ENCODE peak calls at places on chromosome 18, in four cellular contexts. E is IMR-90, R is H9, I is H1. W is an unnamed sample.

GRCh38 chr18:34993289-34993688 is 47.9 kb upstream of the MAPRE2 start:
- DNase-seq in I (no peak), E (no peak), R (no peak), W (no peak)

GRCh38 chr18:2997429-2997828 is 15.5 kb downstream of the LPIN2 start:
- DNase-seq in R (no peak), I (no peak), E (no peak), W (no peak)

GRCh38 chr18:59821983-59822382 is 77.8 kb upstream of the PMAIP1 start:
- DNase-seq in I (no peak), E (peak), R (no peak), W (no peak)

GRCh38 chr18:35088931-35089330 is 47.7 kb downstream of the MAPRE2 start:
- DNase-seq in E (peak), I (no peak), R (no peak), W (no peak)

GRCh38 chr18:60861575-60861974 is 471.7 kb upstream of the CDH20 start:
- DNase-seq in E (no peak), I (no peak), R (no peak), W (no peak)

GRCh38 chr18:11946756-11947155 is 34.6 kb upstream of the IMPA2 start:
- DNase-seq in I (no peak), E (peak), R (no peak), W (peak)

GRCh38 chr18:62616331-62616805 is 93.5 kb downstream of the ZCCHC2 start:
- DNase-seq in I (no peak), R (no peak), E (no peak), W (no peak)

GRCh38 chr18:63207825-63208224 is 111.7 kb downstream of the BCL2 start:
- DNase-seq in I (no peak), R (no peak), E (no peak), W (no peak)

GRCh38 chr18:63534615-63535014 is 7.6 kb upstream of the SERPINB12 start:
- DNase-seq in I (no peak), R (no peak), E (no peak), W (no peak)

GRCh38 chr18:4074647-4075046 is 380.5 kb downstream of the DLGAP1 start:
- DNase-seq in R (no peak), E (peak), I (no peak), W (no peak)

GRCh38 chr18:63073481-63073880 is 246.1 kb downstream of the BCL2 start:
- DNase-seq in R (no peak), I (no peak), E (no peak), W (no peak)

GRCh38 chr18:70228546-70228945 is 23.1 kb upstream of the RTTN start:
- DNase-seq in I (no peak), E (no peak), R (no peak), W (no peak)

GRCh38 chr18:37322497-37323035 is 243.0 kb downstream of the CELF4 start:
- DNase-seq in I (peak), R (peak), E (peak), W (peak)

GRCh38 chr18:69865656-69866241 is 81.9 kb downstream of the CD226 start:
- DNase-seq in E (no peak), I (no peak), R (no peak), W (no peak)

GRCh38 chr18:75454022-75454795 is 26.7 kb upstream of the SMIM21 start:
- DNase-seq in I (no peak), R (no peak), E (peak), W (no peak)
- H4K5ac ChIP-seq in I (no peak), R (no peak), E (no peak), W (no peak)

GRCh38 chr18:55763298-55763697 is 175.3 kb upstream of the TCF4 start:
- DNase-seq in R (no peak), I (no peak), E (peak), W (no peak)

GRCh38 chr18:55762424-55762823 is 174.4 kb upstream of the TCF4 start:
- DNase-seq in R (no peak), E (no peak), I (no peak), W (peak)

GRCh38 chr18:55764382-55764781 is 176.4 kb upstream of the TCF4 start:
- DNase-seq in R (no peak), E (no peak), I (no peak), W (peak)

GRCh38 chr18:55763805-55764204 is 175.8 kb upstream of the TCF4 start:
- DNase-seq in E (peak), I (no peak), R (no peak), W (peak)

DNA sequence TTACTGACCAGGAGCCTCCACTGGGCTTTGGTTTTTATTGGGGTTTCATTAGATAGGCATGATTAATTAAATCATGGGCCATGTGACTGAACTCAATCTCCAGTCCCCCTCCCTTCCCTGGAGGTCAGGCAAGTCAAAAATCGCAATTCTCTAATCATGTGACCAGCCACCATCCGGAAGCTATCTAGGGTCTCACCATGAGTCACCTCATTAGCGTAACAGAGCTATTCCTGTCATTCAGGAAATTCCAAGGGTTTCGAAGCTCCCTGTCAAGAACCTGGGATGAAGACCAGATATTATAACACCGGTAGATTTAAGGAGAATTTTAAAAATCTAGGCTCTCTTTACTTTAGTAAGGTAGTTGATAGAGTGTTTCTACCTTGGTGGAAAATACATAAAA is 180.3 kb upstream of the TCF4 start:
- DNase-seq in I (no peak), E (peak), R (peak), W (peak)
- H2BK5ac ChIP-seq in I (peak), E (peak), R (no peak), W (peak)

DNA sequence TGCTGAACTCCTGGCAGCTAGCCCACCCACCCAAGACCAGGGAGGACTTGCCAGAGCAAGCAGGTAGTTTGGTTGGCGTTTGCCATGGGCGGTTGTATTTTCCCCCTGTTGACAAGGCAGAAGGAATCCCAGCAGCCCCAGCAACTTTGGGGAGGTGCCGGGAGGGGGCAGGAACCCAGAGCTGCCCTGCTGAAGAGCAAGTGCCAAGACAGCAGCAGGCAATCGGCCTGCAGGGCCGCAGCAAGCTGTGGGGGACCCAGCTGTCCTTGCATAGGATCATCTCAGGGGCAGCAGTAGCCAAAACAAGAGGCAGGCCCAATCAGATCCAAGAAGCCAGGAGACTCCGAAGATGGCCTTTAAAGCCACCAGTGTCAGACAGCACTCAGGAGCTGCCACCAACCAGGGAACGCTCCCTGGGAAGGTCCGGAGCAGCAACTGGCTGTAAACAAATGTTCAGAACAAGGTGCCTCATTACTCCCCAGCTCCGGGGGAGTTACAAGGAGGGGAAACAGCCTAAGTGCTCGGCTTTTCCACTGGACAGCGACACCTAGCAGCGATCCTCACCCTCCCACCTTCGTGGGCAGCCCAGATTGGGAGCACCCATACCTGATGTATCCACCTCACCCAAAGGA is 2.1 kb downstream of the ST8SIA5 start:
- DNase-seq in R (peak), I (no peak), E (no peak), W (peak)
- H3K23ac ChIP-seq in R (no peak), I (no peak), E (no peak), W (no peak)

GRCh38 chr18:10166164-10166807 is 252.5 kb downstream of the VAPA start:
- DNase-seq in I (no peak), E (no peak), R (no peak), W (no peak)

GRCh38 chr18:10167759-10168158 is 253.9 kb downstream of the VAPA start:
- DNase-seq in I (no peak), R (no peak), E (no peak), W (no peak)

GRCh38 chr18:10160251-10160650 is 246.4 kb downstream of the VAPA start:
- DNase-seq in E (no peak), R (no peak), I (no peak), W (no peak)

GRCh38 chr18:10164241-10165160 is 250.7 kb downstream of the VAPA start:
- DNase-seq in R (no peak), E (no peak), I (no peak), W (no peak)

DNA sequence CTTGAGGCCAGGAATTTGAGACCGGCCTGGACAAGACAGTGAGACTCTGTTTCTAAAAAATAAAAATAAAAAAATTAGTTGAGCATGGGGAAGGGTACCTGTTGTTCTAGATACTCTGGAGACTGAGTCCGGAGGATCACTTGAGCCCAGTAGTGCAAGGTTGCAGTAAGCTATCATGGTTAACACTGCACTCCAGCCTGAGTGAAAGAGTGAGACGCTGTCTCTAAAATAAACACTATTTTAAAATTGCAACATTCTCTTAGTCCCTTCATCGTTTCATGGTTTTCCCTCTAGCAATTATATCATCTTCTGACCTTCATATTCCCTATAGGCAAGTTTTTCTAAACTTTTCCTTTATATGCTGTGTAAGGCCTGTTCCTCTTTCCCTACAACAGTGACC is 248.5 kb downstream of the VAPA start:
- DNase-seq in E (no peak), R (no peak), I (no peak), W (no peak)
- H4K5ac ChIP-seq in E (no peak), R (no peak), I (no peak), W (no peak)

GRCh38 chr18:43001821-43002220 is 113.7 kb downstream of the RIT2 start:
- DNase-seq in I (no peak), E (peak), R (no peak), W (peak)
- H2BK5ac ChIP-seq in I (no peak), E (no peak), R (no peak), W (no peak)

GRCh38 chr18:79588131-79588635 is 91.4 kb upstream of the CTDP1 start:
- DNase-seq in E (no peak), I (no peak), R (no peak), W (no peak)

GRCh38 chr18:79591040-79591308 is 88.6 kb upstream of the CTDP1 start:
- DNase-seq in E (no peak), I (no peak), R (no peak), W (no peak)

GRCh38 chr18:79588636-79589481 is 90.7 kb upstream of the CTDP1 start:
- DNase-seq in I (no peak), E (peak), R (no peak), W (peak)

GRCh38 chr18:79590191-79591039 is 89.2 kb upstream of the CTDP1 start:
- DNase-seq in R (no peak), I (no peak), E (no peak), W (no peak)

DNA sequence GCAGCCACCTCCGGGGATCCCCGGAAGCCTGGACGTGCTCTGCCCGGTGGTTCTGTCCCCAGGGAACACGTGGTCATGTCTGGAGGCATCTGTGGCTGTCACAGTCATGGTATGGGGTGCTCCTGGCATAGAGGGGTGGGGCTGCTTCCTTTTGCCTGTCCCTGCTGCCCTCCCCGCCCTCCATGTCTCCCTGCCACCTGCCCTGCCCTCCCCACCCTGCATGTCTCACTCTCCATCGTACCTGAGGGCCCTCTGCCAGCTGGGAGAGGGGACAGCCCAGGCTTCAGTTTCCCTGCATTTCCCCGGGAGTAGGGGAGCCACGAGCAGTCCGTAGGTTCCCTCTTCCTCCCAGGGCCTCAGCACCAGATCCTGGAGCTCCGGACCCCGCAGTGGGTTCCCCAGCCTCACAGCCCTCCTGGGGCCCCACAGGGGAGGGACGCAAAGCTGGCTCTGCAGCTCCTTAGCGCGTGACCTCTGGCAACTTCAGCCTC is 90.0 kb upstream of the CTDP1 start:
- DNase-seq in E (no peak), R (no peak), I (no peak), W (no peak)
- H3K23ac ChIP-seq in E (no peak), R (no peak), I (no peak), W (no peak)

GRCh38 chr18:76472811-76473210 is 22.2 kb downstream of the ZNF516 start:
- DNase-seq in R (no peak), I (no peak), E (no peak), W (no peak)
- H4K5ac ChIP-seq in R (no peak), I (no peak), E (no peak), W (no peak)

GRCh38 chr18:48256848-48257247 is 152.3 kb downstream of the ZBTB7C start:
- DNase-seq in I (no peak), E (no peak), R (no peak), W (no peak)
- H2BK5ac ChIP-seq in I (no peak), E (no peak), R (no peak), W (no peak)

GRCh38 chr18:5122270-5122669 is 74.8 kb downstream of the AKAIN1 start:
- DNase-seq in I (no peak), E (no peak), R (no peak), W (no peak)
- H3K23ac ChIP-seq in I (no peak), E (no peak), R (no peak), W (no peak)

GRCh38 chr18:23861326-23861725 is 153.2 kb upstream of the TTC39C start:
- DNase-seq in R (no peak), I (no peak), E (no peak), W (no peak)
- H4K5ac ChIP-seq in R (no peak), I (no peak), E (no peak), W (no peak)